ENCODE peak calls at places on chromosome 19, in six cellular contexts. P is NCI-H1092 treated with DMSO at 0.1 percent for 48 hours; A is SW 1271; D is glutamatergic neuron; X is mesendoderm; N is activated CD4-positive, CD25-positive, alpha-beta regulatory T cell treated with anti-CD3 and anti-CD28 coated beads, Interleukin-2, amount 50 U/mL, for 16 hours. Y is an unnamed sample.

GRCh38 chr19:51904331-51905165 is at the start of gene ZNF649:
- DNase-seq in N (peak), P (peak), A (peak), X (peak), D (peak), Y (peak)

GRCh38 chr19:43759515-43759914 is 4.8 kb upstream of the SMG9 start:
- DNase-seq in D (no peak), P (no peak), A (peak), X (peak), N (no peak), Y (no peak)

GRCh38 chr19:39498262-39499081 is at the start of gene DLL3:
- DNase-seq in X (peak), P (peak), A (no peak), D (peak), N (no peak), Y (peak)

GRCh38 chr19:8334458-8335342 is 8.4 kb downstream of the KANK3 start:
- DNase-seq in N (no peak), X (peak), D (peak), P (peak), A (peak), Y (peak)

GRCh38 chr19:1157931-1158884 is 15.9 kb downstream of the SBNO2 start:
- DNase-seq in N (no peak), D (no peak), P (no peak), A (no peak), X (no peak), Y (no peak)

GRCh38 chr19:34308381-34309367 is 54.3 kb downstream of the GARRE1 start:
- DNase-seq in X (no peak), N (no peak), D (no peak), P (no peak), A (no peak), Y (no peak)

GRCh38 chr19:4839192-4839591 is 7.7 kb upstream of the TICAM1 start:
- DNase-seq in P (no peak), D (no peak), X (no peak), N (no peak), A (no peak), Y (no peak)

GRCh38 chr19:720691-721160 is 12.0 kb downstream of the PALM start:
- DNase-seq in A (no peak), X (no peak), N (no peak), P (no peak), D (peak), Y (no peak)

GRCh38 chr19:1019980-1020867 is 699 bp downstream of the TMEM259 start:
- DNase-seq in D (no peak), A (no peak), N (no peak), P (no peak), X (peak), Y (no peak)

GRCh38 chr19:3369337-3370213 is 3.2 kb downstream of the NFIC start:
- DNase-seq in P (no peak), D (no peak), A (no peak), X (peak), N (no peak), Y (no peak)

GRCh38 chr19:12603714-12604113 is 6.9 kb downstream of the ZNF490 start:
- DNase-seq in D (no peak), X (no peak), P (no peak), A (no peak), N (no peak), Y (no peak)

GRCh38 chr19:35105047-35105410 is 10.6 kb upstream of the FXYD3 start:
- DNase-seq in D (no peak), A (no peak), P (no peak), X (no peak), N (no peak), Y (no peak)

GRCh38 chr19:38266070-38266469 is 1.7 kb downstream of the SPINT2 start:
- DNase-seq in N (no peak), A (no peak), D (no peak), P (no peak), X (no peak), Y (no peak)

GRCh38 chr19:49954092-49954825 is 6.7 kb downstream of the SIGLEC11 start:
- DNase-seq in X (no peak), N (no peak), D (no peak), P (no peak), A (no peak), Y (no peak)

GRCh38 chr19:14342809-14343208 is 38.4 kb upstream of the ADGRE5 start:
- DNase-seq in N (no peak), X (no peak), A (no peak), D (no peak), P (no peak), Y (no peak)

GRCh38 chr19:12792048-12792852 is 964 bp downstream of the JUNB start:
- DNase-seq in N (peak), A (peak), X (peak), D (peak), P (peak), Y (peak)

Y was measured in NCI-H1105 treated with DMSO at 0.1 percent for 48 hours.